ENCODE peak calls at places on chromosomes 1 and 21, in six cellular contexts. Z, K, I, U, R and H are unnamed samples.

GRCh38 chr1:229117664-229118300 is 153.1 kb upstream of the RAB4A start:
- DNase-seq in Z (peak; percentile 73), K (peak; percentile 15), I (no peak), U (peak; percentile 62), R (no peak), H (no peak)

GRCh38 chr1:196535727-196536126 is 72.5 kb downstream of the KCNT2 start:
- DNase-seq in Z (no peak), K (peak; percentile 15), I (no peak), U (no peak), R (no peak), H (peak; percentile 4)

GRCh38 chr1:26121854-26122773 is 10.5 kb downstream of the PDIK1L start:
- DNase-seq in Z (no peak), K (no peak), I (no peak), U (no peak), R (peak; percentile 34), H (no peak)

GRCh38 chr1:229888157-229888556 is 178.9 kb upstream of the GALNT2 start:
- DNase-seq in Z (no peak), K (no peak), I (no peak), U (no peak), R (no peak), H (no peak)

GRCh38 chr21:16488042-16488441 is 758.3 kb downstream of the USP25 start:
- DNase-seq in Z (no peak), K (no peak), I (no peak), U (no peak), R (no peak), H (no peak)

GRCh38 chr1:201745023-201745422 is 83.9 kb upstream of the IPO9 start:
- DNase-seq in Z (no peak), K (no peak), I (no peak), U (no peak), R (no peak), H (peak; percentile 79)

GRCh38 chr21:16347223-16347622 is 617.4 kb downstream of the USP25 start:
- DNase-seq in Z (no peak), K (no peak), I (no peak), U (no peak), R (no peak), H (no peak)

GRCh38 chr1:29156543-29157268 is 25.0 kb downstream of the SRSF4 start:
- DNase-seq in Z (no peak), K (no peak), I (no peak), U (no peak), R (no peak), H (no peak)

GRCh38 chr1:226447932-226448670 is 40.2 kb upstream of the PARP1 start:
- DNase-seq in Z (no peak), K (no peak), I (no peak), U (no peak), R (no peak), H (no peak)

GRCh38 chr1:195934839-195935557 is 673.2 kb downstream of the KCNT2 start:
- DNase-seq in Z (no peak), K (peak; percentile 94), I (no peak), U (no peak), R (no peak), H (no peak)

GRCh38 chr1:10646347-10646861 is 150.0 kb downstream of the CASZ1 start:
- DNase-seq in Z (no peak), K (peak; percentile 14), I (no peak), U (no peak), R (peak; percentile 21), H (peak; percentile 17)

GRCh38 chr1:233448290-233448689 is 120.8 kb downstream of the MAP3K21 start:
- DNase-seq in Z (no peak), K (peak; percentile 7), I (no peak), U (no peak), R (no peak), H (no peak)

GRCh38 chr1:231814536-231814935 is 187.9 kb downstream of the DISC1 start:
- DNase-seq in Z (no peak), K (no peak), I (no peak), U (no peak), R (no peak), H (no peak)

GRCh38 chr1:169024800-169025253 is 81.7 kb upstream of the ATP1B1 start:
- DNase-seq in Z (no peak), K (no peak), I (no peak), U (no peak), R (no peak), H (no peak)

GRCh38 chr1:188872376-188872775 is 1605.3 kb downstream of the BRINP3 start:
- DNase-seq in Z (no peak), K (no peak), I (no peak), U (no peak), R (no peak), H (no peak)